ENCODE peak calls at places on chromosomes 3 and 15, in five cellular contexts. Y is uterus, V is cortex of kidney, Z is GM13976, E is NCI-H524. N is an unnamed sample.

GRCh38 chr3:169701457-169701856 is 37.9 kb upstream of the MECOM start:
- DNase-seq in Y (no peak), V (no peak), Z (no peak), E (no peak), N (no peak)

GRCh38 chr15:42344763-42345162 is 14.5 kb upstream of the CAPN3 start:
- DNase-seq in Y (peak), V (no peak), Z (no peak), E (no peak), N (no peak)

GRCh38 chr3:62261121-62261520 is 112.2 kb downstream of the FEZF2 start:
- DNase-seq in Y (no peak), V (no peak), Z (no peak), E (no peak), N (no peak)

GRCh38 chr15:40787344-40787841 is 17.6 kb downstream of the C15orf62 start:
- DNase-seq in Y (no peak), V (no peak), Z (no peak), E (no peak), N (no peak)

GRCh38 chr3:167318306-167318705 is 61.8 kb downstream of the ZBBX start:
- DNase-seq in Y (no peak), V (no peak), Z (no peak), E (no peak), N (no peak)

GRCh38 chr3:177934001-177934891 is 602.0 kb upstream of the KCNMB2 start:
- DNase-seq in Y (no peak), V (no peak), Z (no peak), E (no peak), N (no peak)

GRCh38 chr15:63638828-63639227 is 41.6 kb downstream of the FBXL22 start:
- DNase-seq in Y (no peak), V (no peak), Z (no peak), E (no peak), N (no peak)

GRCh38 chr3:123442125-123442524 is 6.8 kb downstream of the ADCY5 start:
- DNase-seq in Y (no peak), V (no peak), Z (no peak), E (no peak), N (no peak)

GRCh38 chr3:50112462-50112861 is 23.7 kb downstream of the RBM5 start:
- DNase-seq in Y (no peak), V (no peak), Z (no peak), E (no peak), N (no peak)

GRCh38 chr3:151709847-151710246 is 23.9 kb upstream of the AADACL2 start:
- DNase-seq in Y (no peak), V (no peak), Z (no peak), E (no peak), N (no peak)

GRCh38 chr3:191303596-191303995 is 25.6 kb upstream of the CCDC50 start:
- DNase-seq in Y (no peak), V (no peak), Z (no peak), E (no peak), N (peak)

GRCh38 chr3:115860766-115861165 is 237.5 kb downstream of the GAP43 start:
- DNase-seq in Y (no peak), V (no peak), Z (no peak), E (no peak), N (no peak)

GRCh38 chr3:194251461-194251860 is 99.7 kb downstream of the CPN2 start:
- DNase-seq in Y (no peak), V (no peak), Z (no peak), E (no peak), N (no peak)

GRCh38 chr3:34175636-34176186 is 377.3 kb downstream of the PDCD6IP start:
- DNase-seq in Y (no peak), V (no peak), Z (no peak), E (no peak), N (no peak)

GRCh38 chr3:48502728-48503168 is 1.2 kb downstream of the SHISA5 start:
- DNase-seq in Y (peak), V (no peak), Z (no peak), E (no peak), N (no peak)

GRCh38 chr15:90002428-90002844 is 1.3 kb downstream of the ZNF710 start:
- DNase-seq in Y (peak), V (no peak), Z (peak), E (peak), N (no peak)

GRCh38 chr3:197203714-197204146 is 94.7 kb downstream of the DLG1 start:
- DNase-seq in Y (no peak), V (no peak), Z (no peak), E (no peak), N (no peak)

GRCh38 chr3:196513697-196514349 is 1.3 kb downstream of the SMCO1 start:
- DNase-seq in Y (no peak), V (no peak), Z (no peak), E (no peak), N (no peak)

GRCh38 chr3:78201066-78201465 is 1161.2 kb downstream of the ROBO2 start:
- DNase-seq in Y (no peak), V (no peak), Z (no peak), E (no peak), N (no peak)

GRCh38 chr15:64844576-64845140 is 2.9 kb downstream of the PLEKHO2 start:
- DNase-seq in Y (no peak), V (no peak), Z (no peak), E (no peak), N (no peak)

GRCh38 chr15:29040367-29040745 is 154.6 kb downstream of the APBA2 start:
- DNase-seq in Y (no peak), V (no peak), Z (no peak), E (no peak), N (no peak)

GRCh38 chr3:170330366-170330765 is 27.1 kb upstream of the SKIL start:
- DNase-seq in Y (no peak), V (no peak), Z (no peak), E (no peak), N (no peak)

GRCh38 chr3:143847787-143848631 is at the start of gene SLC9A9:
- DNase-seq in Y (no peak), V (no peak), Z (peak), E (peak), N (peak)

GRCh38 chr3:60056394-60056793 is 1006.6 kb upstream of the CFAP20DC start:
- DNase-seq in Y (no peak), V (no peak), Z (no peak), E (no peak), N (no peak)

GRCh38 chr15:61169904-61170695 is 59.0 kb downstream of the RORA start:
- DNase-seq in Y (no peak), V (no peak), Z (no peak), E (peak), N (no peak)

GRCh38 chr3:67196677-67197076 is 198.6 kb downstream of the KBTBD8 start:
- DNase-seq in Y (no peak), V (no peak), Z (no peak), E (no peak), N (no peak)

GRCh38 chr3:104397713-104398112 is 969.0 kb upstream of the ALCAM start:
- DNase-seq in Y (no peak), V (no peak), Z (no peak), E (no peak), N (no peak)

GRCh38 chr15:54273928-54274327 is 295.7 kb downstream of the UNC13C start:
- DNase-seq in Y (no peak), V (no peak), Z (no peak), E (peak), N (no peak)

GRCh38 chr3:36906504-36907149 is 38.2 kb downstream of the TRANK1 start:
- DNase-seq in Y (no peak), V (no peak), Z (no peak), E (no peak), N (no peak)

GRCh38 chr15:66765478-66766281 is 63.6 kb downstream of the SMAD6 start:
- DNase-seq in Y (no peak), V (no peak), Z (peak), E (no peak), N (peak)

GRCh38 chr3:58085616-58086015 is 77.4 kb downstream of the FLNB start:
- DNase-seq in Y (no peak), V (no peak), Z (peak), E (no peak), N (no peak)

N was measured in COLO829.